ENCODE peak calls at places on chromosomes 16 and 17, in nine cellular contexts. One of them, this sample, is unnamed. For H3K4me1, the result is how much of the 10 kb centered on the place peaks cover.

GRCh38 chr17:12021604-12022003 is 927 bp downstream of the MAP2K4 start:
- DNase-seq in effector memory CD4-positive, alpha-beta T cell: no peak
- DNase-seq in SJSA1: no peak
- DNase-seq in fibroblast of lung: no peak
- DNase-seq in endodermal cell: no peak
- DNase-seq in mucosa of descending colon: no peak
- DNase-seq in psoas muscle: no peak
- DNase-seq in H9: no peak
- DNase-seq in tibial nerve: no peak
- DNase-seq in this sample: no peak

GRCh38 chr17:27489045-27489715 is 32.9 kb downstream of the KSR1 start:
- DNase-seq in effector memory CD4-positive, alpha-beta T cell: no peak
- DNase-seq in SJSA1: no peak
- DNase-seq in fibroblast of lung: peak
- DNase-seq in endodermal cell: peak
- DNase-seq in mucosa of descending colon: peak
- DNase-seq in psoas muscle: peak
- DNase-seq in H9: no peak
- DNase-seq in tibial nerve: peak
- DNase-seq in this sample: no peak

GRCh38 chr16:57815987-57816745 is 13.9 kb upstream of the KIFC3 start:
- DNase-seq in effector memory CD4-positive, alpha-beta T cell: peak
- DNase-seq in SJSA1: peak
- DNase-seq in fibroblast of lung: peak
- DNase-seq in endodermal cell: peak
- DNase-seq in mucosa of descending colon: peak
- DNase-seq in psoas muscle: peak
- DNase-seq in H9: peak
- DNase-seq in tibial nerve: peak
- DNase-seq in this sample: no peak

GRCh38 chr17:56948491-56948890 is 12.4 kb downstream of the COIL start:
- DNase-seq in effector memory CD4-positive, alpha-beta T cell: no peak
- DNase-seq in SJSA1: no peak
- DNase-seq in fibroblast of lung: no peak
- DNase-seq in endodermal cell: no peak
- DNase-seq in mucosa of descending colon: no peak
- DNase-seq in psoas muscle: no peak
- DNase-seq in H9: no peak
- DNase-seq in tibial nerve: no peak
- DNase-seq in this sample: no peak

GRCh38 chr17:40485851-40486512 is 15.4 kb downstream of the TNS4 start:
- DNase-seq in effector memory CD4-positive, alpha-beta T cell: peak
- DNase-seq in SJSA1: peak
- DNase-seq in fibroblast of lung: peak
- DNase-seq in endodermal cell: no peak
- DNase-seq in mucosa of descending colon: no peak
- DNase-seq in psoas muscle: peak
- DNase-seq in H9: no peak
- DNase-seq in tibial nerve: peak
- DNase-seq in this sample: peak

GRCh38 chr16:29025218-29025617 is 40.4 kb downstream of the LAT start:
- DNase-seq in effector memory CD4-positive, alpha-beta T cell: no peak
- DNase-seq in SJSA1: no peak
- DNase-seq in fibroblast of lung: no peak
- DNase-seq in endodermal cell: no peak
- DNase-seq in mucosa of descending colon: no peak
- DNase-seq in psoas muscle: no peak
- DNase-seq in H9: no peak
- DNase-seq in tibial nerve: no peak
- DNase-seq in this sample: no peak

GRCh38 chr16:19210968-19211367 is 42.9 kb downstream of the SYT17 start:
- DNase-seq in effector memory CD4-positive, alpha-beta T cell: no peak
- DNase-seq in SJSA1: peak
- DNase-seq in fibroblast of lung: no peak
- DNase-seq in endodermal cell: no peak
- DNase-seq in mucosa of descending colon: no peak
- DNase-seq in psoas muscle: no peak
- DNase-seq in H9: no peak
- DNase-seq in tibial nerve: no peak
- DNase-seq in this sample: no peak

GRCh38 chr16:29985271-29985811 is 10.1 kb downstream of the HIRIP3 start:
- DNase-seq in effector memory CD4-positive, alpha-beta T cell: no peak
- DNase-seq in SJSA1: no peak
- DNase-seq in fibroblast of lung: no peak
- DNase-seq in endodermal cell: no peak
- DNase-seq in mucosa of descending colon: no peak
- DNase-seq in psoas muscle: no peak
- DNase-seq in H9: no peak
- DNase-seq in tibial nerve: no peak
- DNase-seq in this sample: no peak

GRCh38 chr17:44997733-44998520 is 29.8 kb upstream of the C1QL1 start:
- DNase-seq in effector memory CD4-positive, alpha-beta T cell: no peak
- DNase-seq in SJSA1: no peak
- DNase-seq in fibroblast of lung: peak
- DNase-seq in endodermal cell: no peak
- DNase-seq in mucosa of descending colon: no peak
- DNase-seq in psoas muscle: no peak
- DNase-seq in H9: no peak
- DNase-seq in tibial nerve: no peak
- DNase-seq in this sample: no peak

GRCh38 chr17:74864866-74865395 is 5.2 kb upstream of the GRIN2C start:
- DNase-seq in effector memory CD4-positive, alpha-beta T cell: peak
- DNase-seq in SJSA1: peak
- DNase-seq in fibroblast of lung: peak
- DNase-seq in endodermal cell: peak
- DNase-seq in mucosa of descending colon: no peak
- DNase-seq in psoas muscle: peak
- DNase-seq in H9: peak
- DNase-seq in tibial nerve: peak
- DNase-seq in this sample: no peak

GRCh38 chr16:58119509-58119845 is 9.7 kb downstream of the CFAP20 start:
- DNase-seq in effector memory CD4-positive, alpha-beta T cell: no peak
- DNase-seq in SJSA1: no peak
- DNase-seq in fibroblast of lung: no peak
- DNase-seq in endodermal cell: no peak
- DNase-seq in mucosa of descending colon: no peak
- DNase-seq in psoas muscle: no peak
- DNase-seq in H9: no peak
- DNase-seq in tibial nerve: no peak
- DNase-seq in this sample: no peak

GRCh38 chr16:82801361-82801760 is 174.6 kb downstream of the CDH13 start:
- DNase-seq in effector memory CD4-positive, alpha-beta T cell: no peak
- DNase-seq in SJSA1: no peak
- DNase-seq in fibroblast of lung: no peak
- DNase-seq in endodermal cell: no peak
- DNase-seq in mucosa of descending colon: no peak
- DNase-seq in psoas muscle: no peak
- DNase-seq in H9: no peak
- DNase-seq in tibial nerve: no peak
- DNase-seq in this sample: no peak

GRCh38 chr16:56603589-56603988 is 4.8 kb upstream of the MT2A start:
- DNase-seq in effector memory CD4-positive, alpha-beta T cell: no peak
- DNase-seq in SJSA1: peak
- DNase-seq in fibroblast of lung: peak
- DNase-seq in endodermal cell: peak
- DNase-seq in mucosa of descending colon: no peak
- DNase-seq in psoas muscle: peak
- DNase-seq in H9: peak
- DNase-seq in tibial nerve: no peak
- DNase-seq in this sample: no peak

GRCh38 chr17:4555863-4556646 is 871 bp upstream of the MYBBP1A start:
- DNase-seq in effector memory CD4-positive, alpha-beta T cell: no peak
- DNase-seq in SJSA1: no peak
- DNase-seq in fibroblast of lung: no peak
- DNase-seq in endodermal cell: no peak
- DNase-seq in mucosa of descending colon: peak
- DNase-seq in psoas muscle: no peak
- DNase-seq in H9: no peak
- DNase-seq in tibial nerve: no peak
- DNase-seq in this sample: no peak

GRCh38 chr16:75286996-75287395 is 35.6 kb upstream of the BCAR1 start:
- DNase-seq in effector memory CD4-positive, alpha-beta T cell: no peak
- DNase-seq in SJSA1: no peak
- DNase-seq in fibroblast of lung: no peak
- DNase-seq in endodermal cell: no peak
- DNase-seq in mucosa of descending colon: no peak
- DNase-seq in psoas muscle: no peak
- DNase-seq in H9: no peak
- DNase-seq in tibial nerve: no peak
- DNase-seq in this sample: no peak

DNA sequence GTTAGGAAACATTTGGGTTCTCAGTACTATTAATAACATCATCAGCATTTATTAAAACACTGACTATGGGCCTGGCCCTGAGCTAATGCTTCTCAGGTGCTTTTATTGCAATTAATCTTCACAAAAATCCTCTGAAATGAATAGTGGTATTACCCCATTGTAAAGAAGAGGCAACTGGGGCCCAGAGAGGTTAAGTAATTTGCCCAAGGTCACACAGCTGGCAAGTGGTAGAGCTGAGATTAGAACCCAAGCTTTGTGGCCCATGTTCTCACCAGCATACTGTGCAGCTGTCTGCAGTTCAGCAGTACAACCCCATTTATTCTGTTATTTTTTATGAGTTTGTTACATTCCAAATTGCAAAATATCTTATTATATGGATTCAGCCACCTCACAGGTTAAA is 82.3 kb downstream of the TBC1D16 start:
- DNase-seq in effector memory CD4-positive, alpha-beta T cell: no peak
- DNase-seq in SJSA1: no peak
- DNase-seq in fibroblast of lung: no peak
- DNase-seq in endodermal cell: peak
- DNase-seq in mucosa of descending colon: no peak
- DNase-seq in psoas muscle: no peak
- DNase-seq in H9: no peak
- DNase-seq in tibial nerve: no peak
- DNase-seq in this sample: no peak
- H3K4me1 ChIP-seq in effector memory CD4-positive, alpha-beta T cell: under half
- H3K4me1 ChIP-seq in SJSA1: under half
- H3K4me1 ChIP-seq in fibroblast of lung: under half
- H3K4me1 ChIP-seq in endodermal cell: under half
- H3K4me1 ChIP-seq in mucosa of descending colon: under half
- H3K4me1 ChIP-seq in psoas muscle: under half
- H3K4me1 ChIP-seq in H9: under half
- H3K4me1 ChIP-seq in tibial nerve: under half
- H3K4me1 ChIP-seq in this sample: under half

DNA sequence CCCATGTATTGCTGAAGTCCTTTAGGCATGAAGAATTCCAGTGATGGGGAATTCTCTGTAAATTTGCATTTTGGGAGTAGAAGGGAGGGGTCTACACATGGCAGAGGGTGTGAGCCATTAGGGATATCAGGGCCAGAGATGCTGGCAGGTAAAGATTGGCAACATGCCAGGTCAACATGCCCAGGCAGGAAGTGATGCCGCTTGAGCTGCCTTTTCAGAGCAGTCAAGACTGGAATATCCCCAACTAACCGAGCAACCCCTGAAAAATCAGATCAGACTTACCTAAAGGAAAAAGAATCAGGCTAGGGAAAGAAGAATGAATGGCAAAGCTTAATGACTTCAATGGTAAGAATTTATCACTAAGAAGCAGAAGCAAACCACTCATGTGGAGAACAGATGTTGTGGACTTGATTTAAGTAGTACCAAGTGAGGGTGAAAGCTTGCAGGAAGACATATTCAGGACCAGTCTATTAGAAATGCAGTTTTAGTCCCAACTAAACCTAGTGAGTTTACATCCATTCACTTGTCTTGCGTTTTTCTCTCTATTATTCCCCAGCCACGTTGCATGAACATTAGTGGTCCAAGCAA is 105.4 kb downstream of the ABCA8 start:
- DNase-seq in effector memory CD4-positive, alpha-beta T cell: no peak
- DNase-seq in SJSA1: no peak
- DNase-seq in fibroblast of lung: peak
- DNase-seq in endodermal cell: no peak
- DNase-seq in mucosa of descending colon: no peak
- DNase-seq in psoas muscle: no peak
- DNase-seq in H9: no peak
- DNase-seq in tibial nerve: no peak
- DNase-seq in this sample: no peak
- H3K4me1 ChIP-seq in effector memory CD4-positive, alpha-beta T cell: under half
- H3K4me1 ChIP-seq in SJSA1: under half
- H3K4me1 ChIP-seq in fibroblast of lung: under half
- H3K4me1 ChIP-seq in endodermal cell: under half
- H3K4me1 ChIP-seq in mucosa of descending colon: under half
- H3K4me1 ChIP-seq in psoas muscle: under half
- H3K4me1 ChIP-seq in H9: under half
- H3K4me1 ChIP-seq in tibial nerve: under half
- H3K4me1 ChIP-seq in this sample: under half

DNA sequence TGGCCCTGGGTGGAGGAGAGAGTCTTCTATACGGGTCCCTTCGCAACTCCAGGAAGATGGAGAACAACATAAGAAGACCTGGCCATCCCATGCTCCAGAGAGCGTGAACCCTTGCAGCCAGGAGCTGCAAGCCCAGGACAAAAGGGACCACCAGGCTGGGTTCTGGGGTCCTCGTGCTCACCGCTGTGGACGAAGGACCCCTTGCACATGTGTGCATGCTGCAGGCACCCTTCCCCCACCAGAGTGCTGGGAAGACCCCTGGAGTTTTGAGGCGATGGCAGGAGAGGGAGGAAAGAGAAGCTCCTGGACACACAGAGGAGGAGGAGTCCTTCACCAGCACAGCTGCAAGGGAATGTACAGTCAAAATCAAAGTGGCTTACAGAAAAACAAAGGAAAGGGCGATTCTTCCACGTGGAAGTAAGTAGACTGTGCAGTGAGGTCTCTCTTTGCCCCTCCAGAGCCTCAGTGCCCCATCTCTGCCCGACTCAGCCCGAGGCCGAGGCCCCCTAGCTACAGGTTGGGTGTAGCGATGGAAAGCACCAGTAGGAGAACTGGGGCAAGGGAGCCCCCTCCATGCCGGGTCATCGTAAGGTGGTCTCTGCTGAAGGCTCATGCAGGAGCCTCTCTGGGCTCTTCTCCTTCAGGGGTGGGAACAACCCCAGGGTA is 51.3 kb downstream of the PIMREG start:
- DNase-seq in effector memory CD4-positive, alpha-beta T cell: no peak
- DNase-seq in SJSA1: no peak
- DNase-seq in fibroblast of lung: no peak
- DNase-seq in endodermal cell: peak
- DNase-seq in mucosa of descending colon: peak
- DNase-seq in psoas muscle: no peak
- DNase-seq in H9: peak
- DNase-seq in tibial nerve: no peak
- DNase-seq in this sample: no peak
- H3K4me1 ChIP-seq in effector memory CD4-positive, alpha-beta T cell: under half
- H3K4me1 ChIP-seq in SJSA1: under half
- H3K4me1 ChIP-seq in fibroblast of lung: under half
- H3K4me1 ChIP-seq in endodermal cell: under half
- H3K4me1 ChIP-seq in mucosa of descending colon: under half
- H3K4me1 ChIP-seq in psoas muscle: under half
- H3K4me1 ChIP-seq in H9: under half
- H3K4me1 ChIP-seq in tibial nerve: under half
- H3K4me1 ChIP-seq in this sample: under half

DNA sequence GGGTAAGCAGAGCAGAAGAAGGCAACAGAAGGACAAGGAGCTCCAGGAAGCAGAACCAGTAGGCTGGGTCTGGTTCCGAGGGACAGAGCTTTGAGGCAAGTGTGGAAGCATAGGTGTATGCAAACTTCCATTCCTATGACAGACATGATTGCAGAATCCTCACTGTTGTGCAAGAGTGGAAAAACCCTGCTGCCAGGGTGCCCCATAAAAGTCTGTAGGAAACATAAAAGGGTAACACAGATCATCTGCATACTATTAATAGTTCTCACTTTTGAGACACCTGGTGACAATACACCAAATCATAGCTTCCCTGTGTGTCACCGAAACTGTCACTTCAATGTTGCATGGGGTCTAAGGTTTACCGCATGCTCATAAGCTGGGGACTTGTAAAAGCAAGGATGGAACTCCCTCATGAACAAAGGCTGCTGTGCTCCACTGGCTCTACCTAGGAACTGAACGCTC is 39.7 kb downstream of the ARHGAP17 start:
- DNase-seq in effector memory CD4-positive, alpha-beta T cell: no peak
- DNase-seq in SJSA1: no peak
- DNase-seq in fibroblast of lung: no peak
- DNase-seq in endodermal cell: no peak
- DNase-seq in mucosa of descending colon: no peak
- DNase-seq in psoas muscle: no peak
- DNase-seq in H9: no peak
- DNase-seq in tibial nerve: no peak
- DNase-seq in this sample: no peak
- H3K4me1 ChIP-seq in effector memory CD4-positive, alpha-beta T cell: under half
- H3K4me1 ChIP-seq in SJSA1: half or more
- H3K4me1 ChIP-seq in fibroblast of lung: under half
- H3K4me1 ChIP-seq in endodermal cell: under half
- H3K4me1 ChIP-seq in mucosa of descending colon: under half
- H3K4me1 ChIP-seq in psoas muscle: half or more
- H3K4me1 ChIP-seq in H9: under half
- H3K4me1 ChIP-seq in tibial nerve: under half
- H3K4me1 ChIP-seq in this sample: half or more

This sample was measured in vagina.